ENCODE peak calls at places on chromosomes 11 and 22, in five cellular contexts. Q, J, I, G and L are unnamed samples.

GRCh38 chr11:57324154-57324885 is 432 bp downstream of the TNKS1BP1 start:
- DNase-seq in Q (peak), J (peak), I (peak), G (peak), L (no peak)

GRCh38 chr11:34235591-34236071 is 122.2 kb downstream of the ABTB2 start:
- DNase-seq in Q (no peak), J (no peak), I (no peak), G (no peak), L (no peak)

GRCh38 chr11:133007020-133007584 is 525.2 kb downstream of the OPCML start:
- DNase-seq in Q (no peak), J (no peak), I (no peak), G (no peak), L (no peak)

GRCh38 chr11:69664103-69664775 is 10.9 kb downstream of the LTO1 start:
- DNase-seq in Q (no peak), J (no peak), I (no peak), G (no peak), L (no peak)

GRCh38 chr22:25970996-25971811 is 198.1 kb upstream of the SEZ6L start:
- DNase-seq in Q (no peak), J (no peak), I (peak), G (no peak), L (no peak)

GRCh38 chr11:63847363-63847762 is 8.5 kb downstream of the MARK2 start:
- DNase-seq in Q (no peak), J (no peak), I (peak), G (no peak), L (peak)

GRCh38 chr11:111086058-111086457 is 159.5 kb upstream of the POU2AF2 start:
- DNase-seq in Q (no peak), J (no peak), I (no peak), G (no peak), L (no peak)

GRCh38 chr11:12100886-12101285 is 9.5 kb upstream of the MICAL2 start:
- DNase-seq in Q (no peak), J (no peak), I (no peak), G (no peak), L (no peak)

GRCh38 chr11:31233425-31233824 is 136.1 kb downstream of the DCDC1 start:
- DNase-seq in Q (no peak), J (no peak), I (no peak), G (no peak), L (peak)

DNA sequence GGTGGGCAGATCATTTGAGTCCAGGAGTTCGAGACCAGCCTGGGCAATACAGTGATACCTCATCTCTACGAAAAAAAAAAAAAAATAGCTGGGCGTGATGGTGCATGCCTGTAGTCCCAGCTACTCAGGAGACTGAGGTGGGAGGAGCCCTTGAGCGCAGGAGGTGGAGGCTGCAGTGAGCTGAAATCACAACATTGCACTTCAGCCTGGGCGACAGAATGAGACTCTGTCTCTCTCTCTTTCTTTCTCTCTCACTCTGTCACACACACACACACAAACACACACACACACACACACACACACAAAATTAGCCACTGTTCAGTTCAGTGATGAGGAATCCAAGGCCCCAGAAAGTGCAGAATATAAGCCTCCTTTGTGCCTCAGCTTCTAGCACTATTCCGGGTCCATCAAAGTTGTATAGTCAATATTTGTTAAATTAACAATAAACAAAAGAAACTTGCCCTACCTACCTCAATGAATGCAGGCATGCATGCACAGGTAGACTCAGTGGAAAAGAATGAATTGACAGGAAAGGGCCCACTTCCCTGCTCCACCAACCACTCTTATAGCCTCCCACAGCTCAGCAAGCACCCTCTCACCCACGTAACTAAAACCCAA is 3.9 kb upstream of the SMIM35 start:
- DNase-seq in Q (no peak), J (no peak), I (no peak), G (no peak), L (no peak)
- H4K91ac ChIP-seq in Q (no peak), J (no peak), I (no peak), G (no peak), L (no peak)

GRCh38 chr22:37807410-37808293 is at the start of gene GCAT:
- DNase-seq in Q (peak), J (peak), I (peak), G (peak), L (peak)
- H2AFZ ChIP-seq in Q (peak), J (peak), I (no peak), G (peak), L (peak)

DNA sequence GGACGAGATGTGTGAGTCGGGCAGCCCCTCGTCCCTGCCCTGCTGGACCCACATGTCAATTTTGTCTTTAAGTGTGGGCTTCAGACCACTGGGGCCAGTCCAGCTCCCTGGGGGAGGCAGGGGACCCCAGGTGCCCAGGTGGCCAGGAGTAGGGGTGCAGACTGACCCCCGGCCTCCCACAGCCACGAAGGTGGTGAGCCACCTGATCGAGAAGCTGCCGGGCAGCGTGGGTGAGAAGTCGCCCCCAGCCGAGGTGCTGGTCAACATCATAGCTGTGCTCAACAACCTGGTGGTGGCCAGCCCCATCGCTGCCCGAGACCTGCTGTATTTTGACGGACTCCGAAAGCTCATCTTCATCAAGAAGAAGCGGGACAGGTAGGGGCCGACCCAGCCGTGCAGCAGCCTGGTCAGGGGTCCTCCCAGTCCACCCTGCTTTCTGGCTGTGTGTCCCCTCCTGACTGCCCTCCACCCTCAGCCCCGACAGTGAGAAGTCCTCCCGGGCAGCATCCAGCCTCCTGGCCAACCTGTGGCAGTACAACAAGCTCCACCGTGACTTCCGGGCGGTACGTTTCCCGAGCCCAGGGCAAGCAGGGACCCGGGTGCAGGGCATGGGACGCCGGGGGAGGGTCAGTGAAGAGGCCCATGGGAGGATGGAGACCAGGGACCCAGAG is 9.9 kb downstream of the PKP3 start:
- DNase-seq in Q (no peak), J (no peak), I (no peak), G (no peak), L (no peak)
- H4K91ac ChIP-seq in Q (no peak), J (no peak), I (no peak), G (no peak), L (no peak)

DNA sequence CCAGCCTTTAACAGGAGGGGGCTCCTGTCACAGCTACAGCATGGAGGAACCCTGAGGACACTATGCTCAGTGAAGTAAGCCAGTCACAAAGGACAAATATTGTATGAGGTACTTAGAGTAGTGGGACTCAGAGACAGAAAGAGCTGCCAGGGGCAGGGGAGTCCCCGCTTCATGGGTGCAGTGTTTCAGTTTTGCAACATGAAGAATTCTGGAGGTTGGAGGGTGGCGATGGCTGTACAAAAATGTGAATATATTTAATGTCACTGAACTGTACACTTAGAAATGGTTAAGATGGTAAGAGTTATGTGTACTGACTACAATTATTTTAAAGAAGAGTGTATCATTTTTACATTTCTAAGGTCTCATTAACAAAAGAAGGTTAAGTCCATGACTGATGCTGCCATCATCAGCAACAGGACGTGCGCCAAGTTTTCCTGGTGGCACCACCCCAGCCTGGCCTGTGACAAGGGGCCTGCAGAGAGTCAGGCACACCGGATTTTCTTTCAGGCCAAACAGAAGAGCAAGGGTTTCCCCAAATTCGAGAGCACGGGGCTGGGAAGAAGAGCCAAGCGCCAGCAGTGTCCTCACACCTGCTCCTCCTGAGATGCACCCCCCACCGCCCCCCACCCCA is 22.1 kb downstream of the YPEL1 start:
- DNase-seq in Q (no peak), J (no peak), I (no peak), G (no peak), L (no peak)
- H2AFZ ChIP-seq in Q (no peak), J (peak), I (no peak), G (no peak), L (no peak)